ENCODE peak calls at places on chromosomes 1 and 21, in five cellular contexts. One of them, this sample, is unnamed.

GRCh38 chr1:45723248-45723930 is 27.1 kb downstream of the IPP start:
- DNase-seq in heart right ventricle: no peak
- DNase-seq in mucosa of descending colon: no peak
- DNase-seq in body of pancreas: no peak
- DNase-seq in mesenchymal stem cell: peak
- DNase-seq in this sample: no peak

GRCh38 chr1:101993703-101994102 is 3.0 kb downstream of the OLFM3 start:
- DNase-seq in heart right ventricle: no peak
- DNase-seq in body of pancreas: no peak
- DNase-seq in mucosa of descending colon: no peak
- DNase-seq in mesenchymal stem cell: no peak
- DNase-seq in this sample: peak

GRCh38 chr1:41927118-41927517 is 8.4 kb upstream of the HIVEP3 start:
- DNase-seq in heart right ventricle: no peak
- DNase-seq in body of pancreas: no peak
- DNase-seq in mucosa of descending colon: no peak
- DNase-seq in mesenchymal stem cell: no peak
- DNase-seq in this sample: no peak

GRCh38 chr1:1124786-1125642 is 9.1 kb upstream of the C1orf159 start:
- DNase-seq in mucosa of descending colon: peak
- DNase-seq in heart right ventricle: no peak
- DNase-seq in body of pancreas: no peak
- DNase-seq in mesenchymal stem cell: no peak
- DNase-seq in this sample: no peak

GRCh38 chr1:55426156-55426555 is 211.0 kb upstream of the USP24 start:
- DNase-seq in heart right ventricle: no peak
- DNase-seq in body of pancreas: no peak
- DNase-seq in mucosa of descending colon: no peak
- DNase-seq in mesenchymal stem cell: no peak
- DNase-seq in this sample: no peak

GRCh38 chr1:15304708-15305326 is 57.8 kb downstream of the FHAD1 start:
- DNase-seq in mucosa of descending colon: no peak
- DNase-seq in body of pancreas: peak
- DNase-seq in heart right ventricle: peak
- DNase-seq in mesenchymal stem cell: peak
- DNase-seq in this sample: peak

GRCh38 chr21:31450971-31451370 is 106.9 kb upstream of the TIAM1 start:
- DNase-seq in body of pancreas: no peak
- DNase-seq in mesenchymal stem cell: no peak
- DNase-seq in heart right ventricle: no peak
- DNase-seq in mucosa of descending colon: no peak
- DNase-seq in this sample: no peak

GRCh38 chr1:160740133-160740688 is 1.2 kb downstream of the SLAMF7 start:
- DNase-seq in heart right ventricle: no peak
- DNase-seq in mucosa of descending colon: no peak
- DNase-seq in body of pancreas: no peak
- DNase-seq in mesenchymal stem cell: no peak
- DNase-seq in this sample: no peak

GRCh38 chr1:45954401-45954847 is 151.0 kb downstream of the MAST2 start:
- DNase-seq in heart right ventricle: no peak
- DNase-seq in body of pancreas: peak
- DNase-seq in mesenchymal stem cell: peak
- DNase-seq in mucosa of descending colon: no peak
- DNase-seq in this sample: peak

GRCh38 chr1:61253059-61253735 is 170.8 kb downstream of the NFIA start:
- DNase-seq in mucosa of descending colon: no peak
- DNase-seq in body of pancreas: peak
- DNase-seq in heart right ventricle: peak
- DNase-seq in mesenchymal stem cell: peak
- DNase-seq in this sample: peak

GRCh38 chr1:3213730-3214129 is 144.7 kb downstream of the PRDM16 start:
- DNase-seq in body of pancreas: peak
- DNase-seq in mesenchymal stem cell: no peak
- DNase-seq in mucosa of descending colon: no peak
- DNase-seq in heart right ventricle: no peak
- DNase-seq in this sample: no peak

GRCh38 chr1:46927249-46927835 is 13.9 kb downstream of the CYP4A11 start:
- DNase-seq in heart right ventricle: no peak
- DNase-seq in mesenchymal stem cell: no peak
- DNase-seq in body of pancreas: no peak
- DNase-seq in mucosa of descending colon: no peak
- DNase-seq in this sample: no peak

GRCh38 chr1:219374167-219374566 is 200.5 kb downstream of the LYPLAL1 start:
- DNase-seq in heart right ventricle: no peak
- DNase-seq in mucosa of descending colon: no peak
- DNase-seq in mesenchymal stem cell: no peak
- DNase-seq in body of pancreas: no peak
- DNase-seq in this sample: no peak

GRCh38 chr1:41383094-41383852 is 22.0 kb downstream of the FOXO6 start:
- DNase-seq in body of pancreas: no peak
- DNase-seq in mucosa of descending colon: no peak
- DNase-seq in heart right ventricle: no peak
- DNase-seq in mesenchymal stem cell: peak
- DNase-seq in this sample: peak

GRCh38 chr1:212181015-212181891 is 104.0 kb upstream of the PPP2R5A start:
- DNase-seq in mucosa of descending colon: no peak
- DNase-seq in heart right ventricle: no peak
- DNase-seq in mesenchymal stem cell: no peak
- DNase-seq in body of pancreas: no peak
- DNase-seq in this sample: no peak

GRCh38 chr1:11736746-11737639 is 1.1 kb downstream of the AGTRAP start:
- DNase-seq in mucosa of descending colon: peak
- DNase-seq in body of pancreas: peak
- DNase-seq in mesenchymal stem cell: peak
- DNase-seq in heart right ventricle: peak
- DNase-seq in this sample: peak

GRCh38 chr1:226635456-226635941 is 86.9 kb downstream of the STUM start:
- DNase-seq in mesenchymal stem cell: no peak
- DNase-seq in mucosa of descending colon: peak
- DNase-seq in body of pancreas: no peak
- DNase-seq in heart right ventricle: no peak
- DNase-seq in this sample: peak

GRCh38 chr1:33163621-33164071 is 18.2 kb downstream of the TRIM62 start:
- DNase-seq in body of pancreas: no peak
- DNase-seq in heart right ventricle: no peak
- DNase-seq in mucosa of descending colon: no peak
- DNase-seq in mesenchymal stem cell: peak
- DNase-seq in this sample: no peak

GRCh38 chr1:114671011-114671938 is 1.4 kb upstream of the DENND2C start:
- DNase-seq in body of pancreas: no peak
- DNase-seq in mucosa of descending colon: no peak
- DNase-seq in mesenchymal stem cell: peak
- DNase-seq in heart right ventricle: no peak
- DNase-seq in this sample: peak

GRCh38 chr1:85339089-85339488 is 62.7 kb upstream of the BCL10 start:
- DNase-seq in mucosa of descending colon: no peak
- DNase-seq in body of pancreas: no peak
- DNase-seq in heart right ventricle: no peak
- DNase-seq in mesenchymal stem cell: peak
- DNase-seq in this sample: peak

GRCh38 chr1:17765444-17766411 is 10.6 kb downstream of the ACTL8 start:
- DNase-seq in heart right ventricle: no peak
- DNase-seq in body of pancreas: peak
- DNase-seq in mucosa of descending colon: no peak
- DNase-seq in mesenchymal stem cell: peak
- DNase-seq in this sample: no peak

GRCh38 chr21:41745971-41746743 is 20.7 kb downstream of the RIPK4 start:
- DNase-seq in body of pancreas: no peak
- DNase-seq in mesenchymal stem cell: no peak
- DNase-seq in mucosa of descending colon: peak
- DNase-seq in heart right ventricle: no peak
- DNase-seq in this sample: no peak

GRCh38 chr21:44578371-44579055 is 1.9 kb downstream of the KRTAP10-5 start:
- DNase-seq in mucosa of descending colon: no peak
- DNase-seq in mesenchymal stem cell: no peak
- DNase-seq in heart right ventricle: no peak
- DNase-seq in body of pancreas: no peak
- DNase-seq in this sample: no peak

GRCh38 chr21:44579056-44579832 is 1.2 kb downstream of the KRTAP10-5 start:
- DNase-seq in body of pancreas: no peak
- DNase-seq in mucosa of descending colon: no peak
- DNase-seq in heart right ventricle: no peak
- DNase-seq in mesenchymal stem cell: no peak
- DNase-seq in this sample: no peak

GRCh38 chr21:44582055-44582454 is 1.7 kb upstream of the KRTAP10-5 start:
- DNase-seq in body of pancreas: no peak
- DNase-seq in heart right ventricle: no peak
- DNase-seq in mucosa of descending colon: no peak
- DNase-seq in mesenchymal stem cell: no peak
- DNase-seq in this sample: no peak

GRCh38 chr21:44581158-44581557 is 754 bp upstream of the KRTAP10-5 start:
- DNase-seq in mesenchymal stem cell: no peak
- DNase-seq in mucosa of descending colon: no peak
- DNase-seq in heart right ventricle: no peak
- DNase-seq in body of pancreas: no peak
- DNase-seq in this sample: no peak

DNA sequence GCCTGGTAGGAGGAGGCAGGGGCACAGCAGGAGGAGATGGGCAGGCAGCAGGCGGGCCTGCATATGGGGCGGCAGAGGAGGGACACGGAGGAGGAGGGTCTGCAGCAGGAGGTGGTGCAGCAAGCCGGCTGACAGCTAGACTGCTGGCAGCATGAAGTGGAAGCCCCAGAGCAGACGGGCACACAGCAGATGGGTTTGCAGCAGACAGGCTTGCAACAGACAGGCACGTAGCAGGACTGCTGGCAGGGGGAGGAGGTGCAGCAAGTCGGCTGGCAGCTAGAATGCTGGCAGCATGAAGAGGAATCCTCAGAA is 615 bp downstream of the KRTAP10-5 start:
- DNase-seq in mesenchymal stem cell: no peak
- DNase-seq in heart right ventricle: no peak
- DNase-seq in body of pancreas: no peak
- DNase-seq in mucosa of descending colon: no peak
- DNase-seq in this sample: no peak
- H3K4me3 ChIP-seq in mesenchymal stem cell: no peak
- H3K4me3 ChIP-seq in heart right ventricle: no peak
- H3K4me3 ChIP-seq in body of pancreas: no peak
- H3K4me3 ChIP-seq in mucosa of descending colon: no peak
- H3K4me3 ChIP-seq in this sample: no peak

DNA sequence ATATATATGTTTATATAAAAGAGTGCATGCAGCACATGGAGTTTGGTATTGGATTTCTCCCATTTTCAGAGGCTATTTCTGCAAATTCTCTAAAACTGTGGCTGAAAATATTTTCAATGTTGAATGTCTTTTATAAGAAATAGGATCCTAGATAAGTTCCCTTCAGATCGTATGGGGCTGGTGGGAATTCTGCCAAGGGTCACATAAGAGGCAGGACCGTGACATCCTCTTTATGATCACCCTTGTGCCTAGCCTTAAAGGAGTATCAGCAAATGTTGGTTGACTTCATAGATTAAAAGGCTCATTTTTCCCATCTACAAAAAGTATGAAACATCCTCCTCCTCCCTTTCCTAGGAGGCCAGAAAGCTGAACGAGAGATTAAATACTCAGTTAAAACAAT is 1.3 kb upstream of the IFNAR2 start:
- DNase-seq in body of pancreas: no peak
- DNase-seq in heart right ventricle: no peak
- DNase-seq in mucosa of descending colon: no peak
- DNase-seq in mesenchymal stem cell: no peak
- DNase-seq in this sample: no peak
- H3K4me3 ChIP-seq in body of pancreas: no peak
- H3K4me3 ChIP-seq in heart right ventricle: no peak
- H3K4me3 ChIP-seq in mucosa of descending colon: no peak
- H3K4me3 ChIP-seq in mesenchymal stem cell: no peak
- H3K4me3 ChIP-seq in this sample: no peak

GRCh38 chr1:203267912-203268311 is 37.4 kb upstream of the BTG2 start:
- DNase-seq in body of pancreas: no peak
- DNase-seq in mucosa of descending colon: no peak
- DNase-seq in heart right ventricle: no peak
- DNase-seq in mesenchymal stem cell: no peak
- DNase-seq in this sample: no peak
- H3K4me3 ChIP-seq in body of pancreas: no peak
- H3K4me3 ChIP-seq in mucosa of descending colon: no peak
- H3K4me3 ChIP-seq in heart right ventricle: peak
- H3K4me3 ChIP-seq in mesenchymal stem cell: no peak
- H3K4me3 ChIP-seq in this sample: peak

DNA sequence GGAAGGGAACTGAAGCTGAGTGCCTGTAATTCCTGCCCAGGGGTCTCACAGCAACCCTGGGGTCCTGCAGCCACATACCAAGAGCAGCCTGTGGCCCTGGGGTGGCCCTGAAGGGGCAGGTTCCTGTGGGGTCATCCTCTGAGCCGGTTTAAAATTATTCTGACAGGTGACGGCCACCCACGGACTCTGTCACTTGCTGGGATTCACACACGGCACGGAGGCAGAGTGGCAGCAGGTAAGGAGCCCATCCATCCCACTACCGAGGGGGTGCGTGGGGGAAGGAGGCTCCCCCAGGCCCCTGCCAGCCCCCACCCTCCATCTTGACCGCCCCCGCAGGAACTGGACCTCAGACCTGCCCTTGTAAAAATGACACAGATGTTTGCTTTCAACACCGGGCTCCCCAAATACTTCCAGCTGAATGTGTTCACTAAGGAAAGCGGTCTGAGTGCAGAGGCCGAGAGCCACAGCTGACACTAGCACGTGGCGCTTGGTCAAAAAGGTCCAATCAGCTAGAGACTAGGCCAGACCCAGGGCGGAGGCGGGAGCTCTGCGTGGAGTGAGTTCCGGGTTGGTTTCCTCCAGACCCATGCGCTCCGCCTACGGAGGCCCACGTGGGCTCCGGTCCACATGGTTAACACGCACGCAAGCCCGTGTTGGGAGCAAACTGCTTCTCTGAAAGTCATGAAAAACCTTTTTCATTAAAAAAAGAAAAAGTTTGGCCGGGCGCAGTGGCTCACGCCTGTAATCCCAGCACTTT is 10.0 kb downstream of the YBEY start:
- DNase-seq in mucosa of descending colon: peak
- DNase-seq in heart right ventricle: peak
- DNase-seq in body of pancreas: peak
- DNase-seq in mesenchymal stem cell: no peak
- DNase-seq in this sample: no peak
- H3K4me3 ChIP-seq in mucosa of descending colon: no peak
- H3K4me3 ChIP-seq in heart right ventricle: peak
- H3K4me3 ChIP-seq in body of pancreas: no peak
- H3K4me3 ChIP-seq in mesenchymal stem cell: no peak
- H3K4me3 ChIP-seq in this sample: no peak

GRCh38 chr21:29196021-29196663 is 65.7 kb downstream of the MAP3K7CL start:
- DNase-seq in heart right ventricle: no peak
- DNase-seq in mesenchymal stem cell: peak
- DNase-seq in mucosa of descending colon: no peak
- DNase-seq in body of pancreas: peak
- DNase-seq in this sample: peak
- H3K4me3 ChIP-seq in heart right ventricle: peak
- H3K4me3 ChIP-seq in mesenchymal stem cell: no peak
- H3K4me3 ChIP-seq in mucosa of descending colon: no peak
- H3K4me3 ChIP-seq in body of pancreas: no peak
- H3K4me3 ChIP-seq in this sample: no peak

DNA sequence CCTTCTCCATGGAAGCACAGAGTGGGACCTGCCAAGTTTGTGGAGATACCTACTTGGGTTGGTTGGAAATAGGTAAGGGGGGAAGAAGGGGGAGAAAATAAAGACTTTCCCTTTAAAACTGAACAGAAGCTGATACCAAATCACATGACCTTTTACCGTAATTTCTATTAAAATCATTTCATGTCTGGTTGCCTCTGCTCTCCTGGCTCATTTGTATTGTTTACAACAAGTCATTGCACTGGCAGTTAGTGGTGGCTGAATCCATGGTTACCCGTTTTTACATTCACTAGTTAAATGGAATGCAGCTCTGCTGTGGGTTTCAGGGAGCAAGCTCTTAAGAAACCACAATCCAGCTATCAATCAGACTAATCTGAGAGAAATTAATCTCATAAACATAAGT is 353.7 kb upstream of the ESRRG start:
- DNase-seq in heart right ventricle: no peak
- DNase-seq in mesenchymal stem cell: peak
- DNase-seq in mucosa of descending colon: no peak
- DNase-seq in body of pancreas: peak
- DNase-seq in this sample: no peak
- H3K4me3 ChIP-seq in heart right ventricle: peak
- H3K4me3 ChIP-seq in mesenchymal stem cell: no peak
- H3K4me3 ChIP-seq in mucosa of descending colon: no peak
- H3K4me3 ChIP-seq in body of pancreas: peak
- H3K4me3 ChIP-seq in this sample: no peak

This sample was measured in epithelial cell of esophagus.